ENCODE peak calls at places on chromosomes 3 and 15, in eight cellular contexts. X, G, Z, S, T, B, O and H are unnamed samples.

GRCh38 chr3:55487376-55488241 is 503 bp upstream of the WNT5A start:
- DNase-seq in X (no peak), G (peak), Z (no peak), S (peak), T (no peak), B (peak), O (peak), H (no peak)

GRCh38 chr3:195069501-195070251 is 201.3 kb downstream of the XXYLT1 start:
- DNase-seq in X (no peak), G (no peak), Z (no peak), S (no peak), T (no peak), B (no peak), O (peak), H (no peak)

GRCh38 chr15:81373996-81374395 is at the start of gene TMC3:
- DNase-seq in X (no peak), G (no peak), Z (no peak), S (peak), T (no peak), B (no peak), O (no peak), H (no peak)

GRCh38 chr3:126157083-126157768 is 23.2 kb downstream of the ALDH1L1 start:
- DNase-seq in X (no peak), G (no peak), Z (no peak), S (peak), T (no peak), B (no peak), O (no peak), H (no peak)

GRCh38 chr3:133489466-133490085 is 83.9 kb upstream of the CDV3 start:
- DNase-seq in X (no peak), G (no peak), Z (no peak), S (no peak), T (no peak), B (peak), O (no peak), H (peak)

GRCh38 chr3:116947809-116948208 is 238.2 kb downstream of the TUSC7 start:
- DNase-seq in X (no peak), G (no peak), Z (no peak), S (no peak), T (no peak), B (no peak), O (no peak), H (no peak)

GRCh38 chr3:35664460-35664919 is 25.2 kb downstream of the ARPP21 start:
- DNase-seq in X (no peak), G (peak), Z (no peak), S (peak), T (no peak), B (peak), O (peak), H (no peak)

GRCh38 chr3:195884691-195885035 is 23.7 kb downstream of the TNK2 start:
- DNase-seq in X (no peak), G (no peak), Z (no peak), S (no peak), T (no peak), B (no peak), O (no peak), H (no peak)

GRCh38 chr15:39580630-39581500 is at the start of gene THBS1:
- DNase-seq in X (peak), G (peak), Z (peak), S (peak), T (peak), B (peak), O (peak), H (peak)

GRCh38 chr3:186788482-186789370 is 5.3 kb downstream of the EIF4A2 start:
- DNase-seq in X (no peak), G (no peak), Z (no peak), S (no peak), T (no peak), B (no peak), O (no peak), H (no peak)

GRCh38 chr15:43913941-43914340 is 87.1 kb downstream of the WDR76 start:
- DNase-seq in X (no peak), G (no peak), Z (no peak), S (no peak), T (no peak), B (no peak), O (no peak), H (no peak)

GRCh38 chr3:46706771-46707582 is 5.8 kb downstream of the TMIE start:
- DNase-seq in X (no peak), G (no peak), Z (no peak), S (peak), T (no peak), B (no peak), O (no peak), H (no peak)

GRCh38 chr15:81506936-81507335 is 132.9 kb upstream of the TMC3 start:
- DNase-seq in X (no peak), G (no peak), Z (no peak), S (no peak), T (no peak), B (no peak), O (no peak), H (no peak)

GRCh38 chr3:188197388-188197847 is 43.5 kb downstream of the LPP start:
- DNase-seq in X (no peak), G (peak), Z (no peak), S (no peak), T (no peak), B (peak), O (peak), H (no peak)

GRCh38 chr3:181712190-181712504 is 422 bp downstream of the SOX2 start:
- DNase-seq in X (no peak), G (no peak), Z (no peak), S (no peak), T (no peak), B (no peak), O (no peak), H (no peak)

GRCh38 chr15:98663045-98663444 is 14.7 kb downstream of the IGF1R start:
- DNase-seq in X (no peak), G (no peak), Z (no peak), S (peak), T (no peak), B (no peak), O (no peak), H (no peak)

GRCh38 chr3:88003115-88003755 is 55.6 kb downstream of the CGGBP1 start:
- DNase-seq in X (no peak), G (peak), Z (no peak), S (peak), T (no peak), B (peak), O (no peak), H (no peak)

GRCh38 chr3:55501905-55502304 is 14.8 kb upstream of the WNT5A start:
- DNase-seq in X (no peak), G (no peak), Z (no peak), S (no peak), T (no peak), B (no peak), O (no peak), H (no peak)

GRCh38 chr15:55784284-55784683 is 41.3 kb upstream of the PRTG start:
- DNase-seq in X (no peak), G (no peak), Z (no peak), S (no peak), T (no peak), B (peak), O (no peak), H (no peak)

GRCh38 chr3:172096881-172097420 is 57.6 kb downstream of the FNDC3B start:
- DNase-seq in X (no peak), G (peak), Z (no peak), S (no peak), T (no peak), B (peak), O (no peak), H (no peak)